ENCODE peak calls at places on chromosomes 3 and 15, in five cellular contexts. A, F, W, O and S are unnamed samples.

GRCh38 chr3:139418144-139418543 is 28.7 kb upstream of the COPB2 start:
- DNase-seq in A (no peak), W (peak), O (no peak), F (no peak), S (no peak)

GRCh38 chr3:71726106-71726505 is 904 bp upstream of the EIF4E3 start:
- DNase-seq in O (no peak), W (no peak), A (no peak), F (no peak), S (no peak)

GRCh38 chr3:196640501-196640968 is 1.0 kb downstream of the NRROS start:
- DNase-seq in O (no peak), A (no peak), W (no peak), F (no peak), S (no peak)

GRCh38 chr3:57877116-57877515 is 121.0 kb downstream of the SLMAP start:
- DNase-seq in A (no peak), W (no peak), F (peak), O (no peak), S (no peak)

GRCh38 chr15:90851114-90851513 is 17.3 kb upstream of the FURIN start:
- DNase-seq in F (no peak), O (no peak), W (no peak), A (no peak), S (no peak)

GRCh38 chr3:130316164-130316563 is 29.3 kb upstream of the COL6A5 start:
- DNase-seq in O (no peak), W (no peak), A (no peak), F (no peak), S (no peak)

GRCh38 chr3:47910233-47910632 is 106.0 kb downstream of the MAP4 start:
- DNase-seq in O (no peak), A (no peak), W (no peak), F (no peak), S (no peak)

GRCh38 chr15:91926871-91927270 is 73.4 kb downstream of the SLCO3A1 start:
- DNase-seq in W (no peak), F (no peak), A (no peak), O (no peak), S (no peak)

GRCh38 chr3:69698728-69699127 is 40.5 kb upstream of the MITF start:
- DNase-seq in A (no peak), W (no peak), F (no peak), O (no peak), S (no peak)

GRCh38 chr15:67148196-67148701 is 82.8 kb downstream of the SMAD3 start:
- DNase-seq in W (peak), O (peak), F (no peak), A (no peak), S (no peak)

GRCh38 chr3:31275038-31275562 is 257.6 kb upstream of the STT3B start:
- DNase-seq in O (no peak), A (peak), F (peak), W (peak), S (no peak)

GRCh38 chr3:171086914-171087313 is 60.4 kb upstream of the SLC2A2 start:
- DNase-seq in W (no peak), F (no peak), A (no peak), O (no peak), S (no peak)

GRCh38 chr15:91769919-91770318 is 83.6 kb upstream of the SLCO3A1 start:
- DNase-seq in A (no peak), W (no peak), O (no peak), F (no peak), S (no peak)

GRCh38 chr15:68424754-68425390 is 7.1 kb downstream of the ITGA11 start:
- DNase-seq in W (no peak), F (no peak), A (no peak), O (peak), S (no peak)

GRCh38 chr3:46978381-46978780 is 1.1 kb upstream of the NBEAL2 start:
- DNase-seq in A (no peak), F (no peak), O (no peak), W (no peak), S (peak)

GRCh38 chr3:104635872-104636580 is 730.7 kb upstream of the ALCAM start:
- DNase-seq in A (peak), W (no peak), F (no peak), O (no peak), S (peak)

GRCh38 chr3:143654906-143655305 is 193.4 kb downstream of the SLC9A9 start:
- DNase-seq in F (no peak), W (no peak), O (no peak), A (no peak), S (no peak)

GRCh38 chr15:36938131-36938530 is 162.2 kb downstream of the MEIS2 start:
- DNase-seq in O (no peak), A (no peak), F (no peak), W (no peak), S (no peak)

GRCh38 chr3:191366675-191367074 is 36.3 kb upstream of the UTS2B start:
- DNase-seq in A (no peak), W (no peak), F (peak), O (no peak), S (no peak)

GRCh38 chr3:195057716-195058115 is 213.2 kb downstream of the XXYLT1 start:
- DNase-seq in O (no peak), F (no peak), W (no peak), A (no peak), S (no peak)

GRCh38 chr3:81005992-81006391 is 755.5 kb downstream of the GBE1 start:
- DNase-seq in W (no peak), A (no peak), F (no peak), O (no peak), S (no peak)

GRCh38 chr3:195914648-195915473 is 6.5 kb upstream of the TNK2 start:
- DNase-seq in O (peak), F (peak), W (peak), A (peak), S (peak)

GRCh38 chr3:130894130-130894872 is 417 bp downstream of the ATP2C1 start:
- DNase-seq in F (peak), A (peak), W (no peak), O (peak), S (peak)

GRCh38 chr15:62054979-62055378 is 5.3 kb downstream of the VPS13C start:
- DNase-seq in O (no peak), F (no peak), W (no peak), A (no peak), S (no peak)

GRCh38 chr15:64596701-64597468 is 136.5 kb downstream of the ZNF609 start:
- DNase-seq in O (no peak), A (no peak), F (peak), W (no peak), S (no peak)

GRCh38 chr3:110562621-110563020 is 509.0 kb upstream of the NECTIN3 start:
- DNase-seq in A (no peak), W (no peak), O (no peak), F (peak), S (no peak)

GRCh38 chr15:55247766-55248427 is 41.7 kb downstream of the RAB27A start:
- DNase-seq in A (peak), F (no peak), O (no peak), W (no peak), S (no peak)

GRCh38 chr3:141076821-141077571 is 25.8 kb downstream of the SPSB4 start:
- DNase-seq in A (peak), O (peak), F (peak), W (no peak), S (peak)

GRCh38 chr3:185332026-185332735 is 30.8 kb upstream of the MAP3K13 start:
- DNase-seq in F (peak), A (no peak), W (no peak), O (no peak), S (no peak)
- H3K4me3 ChIP-seq in F (no peak), A (no peak), W (peak), O (no peak), S (no peak)

GRCh38 chr3:12829404-12829803 is 12.0 kb downstream of the RPL32 start:
- DNase-seq in O (no peak), A (no peak), W (no peak), F (no peak), S (no peak)
- H3K27ac ChIP-seq in O (no peak), A (no peak), W (no peak), F (no peak), S (no peak)

DNA sequence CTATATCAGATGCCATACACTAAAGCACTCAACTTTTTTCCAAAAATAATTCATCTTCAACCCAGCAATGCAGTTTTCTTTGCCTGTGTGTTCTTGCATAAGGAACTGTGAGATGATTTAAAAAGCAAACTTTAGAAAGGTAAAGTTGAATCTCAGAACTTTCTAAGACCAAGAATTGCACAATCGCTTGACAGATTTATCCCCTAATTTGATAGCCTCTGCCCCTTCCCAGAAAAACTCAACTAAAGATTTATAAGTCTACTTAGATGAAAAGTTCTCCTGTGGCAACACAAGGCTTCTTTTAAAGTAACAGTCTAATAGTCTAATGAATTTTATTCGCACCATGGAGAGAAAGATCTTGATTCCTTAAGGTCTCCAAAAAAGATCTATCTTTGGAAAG is 259.3 kb downstream of the MAGI1 start:
- DNase-seq in W (no peak), O (no peak), F (no peak), A (no peak), S (no peak)
- H3K4me3 ChIP-seq in W (no peak), O (no peak), F (no peak), A (no peak), S (no peak)

DNA sequence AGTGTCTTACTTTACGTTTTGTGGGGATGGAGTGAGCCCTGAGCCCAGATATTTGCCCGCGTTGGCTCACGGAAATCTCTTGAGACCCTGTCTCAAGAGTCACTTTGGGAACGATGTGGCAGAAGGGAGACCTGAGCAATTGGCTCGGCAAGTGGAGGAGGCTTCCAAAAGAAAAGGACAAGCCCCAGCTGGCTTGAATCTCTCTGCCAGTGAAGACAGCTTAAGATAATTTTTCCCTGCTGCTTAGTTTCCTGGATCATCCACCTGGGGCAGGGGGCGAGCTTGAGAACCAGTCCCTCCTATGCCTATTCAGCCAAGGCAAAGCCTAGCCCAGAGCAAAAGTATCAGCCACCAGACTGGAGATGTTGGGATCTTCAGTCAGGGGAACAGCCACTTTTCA is 708 bp downstream of the SEC22A start:
- DNase-seq in O (no peak), A (no peak), F (peak), W (peak), S (peak)
- H3K27ac ChIP-seq in O (peak), A (peak), F (peak), W (no peak), S (peak)

GRCh38 chr15:45117327-45118130 is 3.4 kb downstream of the DUOXA2 start:
- DNase-seq in W (no peak), A (no peak), F (no peak), O (no peak), S (no peak)

GRCh38 chr15:45118996-45119395 is 4.9 kb downstream of the DUOXA2 start:
- DNase-seq in O (no peak), F (no peak), W (no peak), A (no peak), S (no peak)

GRCh38 chr15:45116482-45117326 is 2.6 kb downstream of the DUOXA2 start:
- DNase-seq in W (no peak), F (no peak), O (no peak), A (no peak), S (no peak)

GRCh38 chr15:45116006-45116481 is 1.9 kb downstream of the DUOXA2 start:
- DNase-seq in W (no peak), A (no peak), O (no peak), F (no peak), S (no peak)

GRCh38 chr15:45118131-45118588 is 4.0 kb downstream of the DUOXA2 start:
- DNase-seq in W (peak), F (peak), O (peak), A (peak), S (peak)
- H3K4me3 ChIP-seq in W (no peak), F (peak), O (peak), A (peak), S (no peak)

DNA sequence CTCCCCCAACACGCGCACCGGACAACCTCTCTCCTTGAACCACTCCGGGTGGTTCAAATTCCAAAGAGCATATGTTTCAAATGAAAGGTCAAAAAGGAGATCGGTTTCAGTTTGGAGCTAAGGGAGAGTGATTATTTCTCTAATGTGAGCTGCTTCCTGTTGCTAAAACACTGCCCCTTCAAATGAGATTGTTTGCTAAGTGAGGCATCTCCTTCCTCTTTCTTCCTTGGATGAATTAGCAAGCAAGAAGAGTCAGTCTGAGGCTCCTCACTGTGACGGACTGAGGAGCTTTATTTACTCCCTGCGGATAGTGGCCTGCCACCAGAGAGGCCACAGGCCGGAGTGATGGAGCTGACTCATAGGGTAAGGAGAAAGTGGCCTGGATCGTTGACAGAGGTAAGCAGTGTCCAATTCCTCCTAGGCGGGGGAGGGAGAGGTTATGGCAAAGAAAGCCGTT is 166.9 kb upstream of the ANKRD28 start:
- DNase-seq in O (no peak), W (no peak), F (peak), A (no peak), S (no peak)
- H3K27ac ChIP-seq in O (no peak), W (no peak), F (peak), A (no peak), S (no peak)

GRCh38 chr3:74613060-74613459 is 1.4 kb downstream of the CNTN3 start:
- DNase-seq in O (no peak), F (no peak), A (no peak), W (no peak), S (no peak)

GRCh38 chr3:74607803-74608202 is 6.7 kb downstream of the CNTN3 start:
- DNase-seq in O (no peak), A (no peak), W (no peak), F (no peak), S (no peak)

GRCh38 chr3:74617786-74618185 is 3.3 kb upstream of the CNTN3 start:
- DNase-seq in O (no peak), A (no peak), F (no peak), W (no peak), S (no peak)

GRCh38 chr3:74614133-74614967 is at the start of gene CNTN3:
- DNase-seq in O (peak), A (peak), W (no peak), F (no peak), S (peak)

GRCh38 chr3:74613566-74613965 is 893 bp downstream of the CNTN3 start:
- DNase-seq in O (no peak), F (no peak), A (peak), W (no peak), S (peak)
- H3K4me3 ChIP-seq in O (peak), F (peak), A (peak), W (no peak), S (peak)

GRCh38 chr3:136251511-136251910 is 1.4 kb downstream of the PCCB start:
- DNase-seq in A (no peak), O (no peak), F (no peak), W (no peak), S (no peak)

GRCh38 chr3:136250226-136250861 is at the start of gene PCCB:
- DNase-seq in A (peak), O (peak), F (peak), W (peak), S (peak)

GRCh38 chr3:136258199-136258598 is 8.1 kb downstream of the PCCB start:
- DNase-seq in W (no peak), F (no peak), O (no peak), A (no peak), S (no peak)

GRCh38 chr3:136250862-136251460 is 821 bp downstream of the PCCB start:
- DNase-seq in W (peak), A (peak), O (peak), F (peak), S (peak)

DNA sequence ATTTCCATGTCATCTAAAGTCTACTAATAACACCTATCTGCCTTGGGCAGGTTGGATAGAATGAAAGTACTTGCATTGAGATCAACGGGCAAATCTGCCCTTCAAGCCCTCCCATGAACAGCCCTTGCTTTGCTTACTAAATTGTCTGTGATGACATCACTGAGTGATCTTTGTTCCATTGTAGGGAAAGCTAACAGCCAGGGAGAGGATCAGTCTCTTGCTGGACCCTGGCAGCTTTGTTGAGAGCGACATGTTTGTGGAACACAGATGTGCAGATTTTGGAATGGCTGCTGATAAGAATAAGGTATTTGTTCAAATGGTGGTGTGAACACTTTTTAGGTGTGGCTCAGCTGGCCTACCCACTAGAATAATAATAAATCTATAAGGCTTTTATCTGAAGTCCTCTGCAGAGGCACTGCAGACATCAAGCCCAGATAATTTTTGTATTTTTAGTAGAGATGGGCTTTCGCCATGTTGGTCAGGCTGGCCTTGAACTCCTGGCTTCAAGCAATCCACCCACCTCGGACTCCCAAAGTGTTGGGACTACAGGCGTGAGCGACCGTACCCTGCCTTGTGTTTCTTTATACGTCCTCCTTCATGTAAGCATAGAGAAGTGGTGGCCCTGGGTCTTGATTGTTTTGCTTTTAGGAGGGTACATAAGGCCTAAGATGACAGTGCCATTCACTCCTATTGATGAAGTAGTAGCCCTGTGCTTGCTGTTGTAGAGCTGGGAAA is 5.7 kb downstream of the PCCB start:
- DNase-seq in A (no peak), F (no peak), W (no peak), O (no peak), S (no peak)
- H3K27ac ChIP-seq in A (no peak), F (no peak), W (no peak), O (no peak), S (no peak)

GRCh38 chr3:126926684-126927404 is 56.1 kb upstream of the PLXNA1 start:
- DNase-seq in W (no peak), A (no peak), F (peak), O (peak), S (no peak)
- H3K4me3 ChIP-seq in W (no peak), A (no peak), F (no peak), O (no peak), S (no peak)